ENCODE peak calls at places on chromosomes 12 and 14, in four cellular contexts. L is K562, F is H1, W is GM12878. Z is an unnamed sample.

GRCh38 chr12:115963030-115963480 is 314.4 kb downstream of the MED13L start:
- DNase-seq in L (no peak), F (no peak), W (no peak), Z (no peak)

GRCh38 chr12:28569698-28570411 is 379.6 kb downstream of the CCDC91 start:
- DNase-seq in L (peak), F (no peak), W (no peak), Z (no peak)

GRCh38 chr12:28191690-28192089 is 1.4 kb downstream of the CCDC91 start:
- DNase-seq in L (peak), F (no peak), W (no peak), Z (no peak)

GRCh38 chr12:128267651-128268347 is 829 bp downstream of the TMEM132C start:
- DNase-seq in L (no peak), F (no peak), W (no peak), Z (no peak)

GRCh38 chr14:40340708-40341107 is 908.5 kb upstream of the FBXO33 start:
- DNase-seq in L (no peak), F (no peak), W (no peak), Z (no peak)

GRCh38 chr14:32594766-32595165 is 265.7 kb downstream of the AKAP6 start:
- DNase-seq in L (no peak), F (no peak), W (no peak), Z (no peak)

GRCh38 chr12:122908915-122909314 is 13.0 kb upstream of the VPS37B start:
- DNase-seq in L (no peak), F (no peak), W (no peak), Z (no peak)

GRCh38 chr12:79935624-79936040 is 735 bp upstream of the PPP1R12A start:
- DNase-seq in L (peak), F (no peak), W (peak), Z (peak)

GRCh38 chr12:17992002-17992656 is 97.9 kb downstream of the RERGL start:
- DNase-seq in L (peak), F (no peak), W (peak), Z (peak)

GRCh38 chr14:49497725-49498348 is 88.3 kb downstream of the RPS29 start:
- DNase-seq in L (peak), F (no peak), W (peak), Z (peak)

GRCh38 chr12:9843416-9843815 is 16.1 kb downstream of the KLRF1 start:
- DNase-seq in L (no peak), F (no peak), W (no peak), Z (no peak)

GRCh38 chr14:55160989-55161388 is 30.4 kb downstream of the DLGAP5 start:
- DNase-seq in L (peak), F (no peak), W (no peak), Z (peak)

GRCh38 chr12:131832393-131833231 is 4.4 kb downstream of the MMP17 start:
- DNase-seq in L (no peak), F (no peak), W (no peak), Z (no peak)

GRCh38 chr14:63404906-63405305 is 86.2 kb upstream of the GPHB5 start:
- DNase-seq in L (no peak), F (no peak), W (no peak), Z (no peak)

GRCh38 chr12:58728397-58728796 is 191.9 kb downstream of the LRIG3 start:
- DNase-seq in L (no peak), F (no peak), W (no peak), Z (no peak)

GRCh38 chr14:103943673-103944072 is 1.3 kb upstream of the RD3L start:
- DNase-seq in L (peak), F (no peak), W (no peak), Z (no peak)

GRCh38 chr14:67514203-67514607 is 18.9 kb upstream of the PLEKHH1 start:
- DNase-seq in L (no peak), F (no peak), W (no peak), Z (no peak)

GRCh38 chr14:92185559-92185958 is 63.8 kb downstream of the CPSF2 start:
- DNase-seq in L (no peak), F (no peak), W (no peak), Z (no peak)

GRCh38 chr12:101935769-101936741 is 58.7 kb downstream of the DRAM1 start:
- DNase-seq in L (peak), F (no peak), W (peak), Z (no peak)

GRCh38 chr14:65042731-65043372 is 56.2 kb downstream of the FNTB start:
- DNase-seq in L (peak), F (no peak), W (peak), Z (no peak)

GRCh38 chr12:24853588-24853987 is 95.3 kb downstream of the BCAT1 start:
- DNase-seq in L (no peak), F (no peak), W (no peak), Z (no peak)

GRCh38 chr12:53596920-53597363 is 29.2 kb downstream of the ATF7 start:
- DNase-seq in L (no peak), F (no peak), W (no peak), Z (no peak)

GRCh38 chr14:68564826-68565760 is 227.8 kb downstream of the ZFP36L1 start:
- DNase-seq in L (peak), F (no peak), W (no peak), Z (peak)

GRCh38 chr12:28378749-28379148 is 188.5 kb downstream of the CCDC91 start:
- DNase-seq in L (no peak), F (no peak), W (no peak), Z (no peak)

GRCh38 chr12:20030847-20031246 is 337.5 kb upstream of the PDE3A start:
- DNase-seq in L (no peak), F (no peak), W (no peak), Z (no peak)

GRCh38 chr14:101954501-101954900 is 9.9 kb upstream of the DYNC1H1 start:
- DNase-seq in L (no peak), F (no peak), W (no peak), Z (no peak)
- TF ChIP-seq BRCA1 in L (no peak), F (no peak), W (no peak), Z (no peak)

DNA sequence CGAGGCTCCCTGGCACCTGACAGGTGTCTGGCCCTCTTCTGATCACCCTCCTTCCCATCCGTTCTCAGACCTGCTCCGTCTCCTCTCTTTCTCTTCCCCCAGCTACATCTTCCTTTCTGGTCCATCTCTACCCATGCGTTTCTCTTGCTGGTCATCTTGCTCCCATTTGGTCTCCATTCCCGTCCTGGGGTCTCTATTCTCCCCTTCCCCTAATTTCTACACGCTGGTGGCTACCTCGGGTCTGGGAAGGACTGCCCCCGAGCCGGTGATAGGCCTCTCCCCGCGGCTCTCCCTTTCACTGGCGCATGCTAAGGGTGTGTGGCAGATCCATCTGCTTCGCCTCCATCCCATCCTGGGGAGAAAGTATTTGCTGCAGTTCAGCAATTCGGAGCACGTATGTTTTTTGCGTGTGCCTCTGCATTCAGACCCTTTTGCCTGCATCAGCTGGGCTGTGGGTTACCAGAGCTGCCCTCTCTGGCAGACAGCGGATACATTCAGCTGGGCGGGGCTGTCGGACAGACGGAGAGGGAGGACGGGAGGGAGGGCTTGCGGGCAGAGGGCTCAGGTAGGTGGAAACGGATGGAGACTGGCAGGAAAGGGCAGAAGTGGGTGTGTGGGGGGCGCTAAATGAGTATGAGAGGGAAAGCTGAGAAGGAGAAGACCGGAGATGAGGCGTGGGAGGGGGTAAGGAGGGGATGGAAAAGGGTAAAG is 775 bp downstream of the CLSTN3 start:
- DNase-seq in L (peak), F (no peak), W (no peak), Z (no peak)
- TF ChIP-seq BRCA1 in L (no peak), F (no peak), W (no peak), Z (no peak)

DNA sequence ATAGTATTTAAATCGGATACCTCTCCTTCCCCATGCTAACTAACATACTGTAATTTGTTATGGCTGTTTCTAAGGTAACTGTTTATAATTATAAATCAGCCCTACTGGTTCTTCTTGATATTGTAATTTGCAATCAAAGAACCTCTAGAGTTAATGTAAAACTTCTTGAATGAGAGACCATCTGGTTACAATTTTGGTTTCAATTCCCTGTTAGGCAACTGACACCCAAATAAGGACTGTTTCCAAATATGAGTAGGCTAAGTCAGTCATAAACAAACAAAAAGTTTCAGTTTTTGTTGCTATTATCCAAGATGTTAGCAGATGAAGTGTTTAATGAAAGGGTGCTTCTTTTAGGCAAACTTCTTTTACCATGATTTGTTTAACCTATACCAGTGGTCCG is 120.2 kb upstream of the DNM1L start:
- DNase-seq in L (no peak), F (no peak), W (peak), Z (no peak)
- TF ChIP-seq BRCA1 in L (no peak), F (no peak), W (no peak), Z (no peak)

GRCh38 chr12:66045506-66045905 is 85.0 kb downstream of the LLPH start:
- DNase-seq in L (no peak), F (no peak), W (no peak), Z (no peak)

GRCh38 chr12:66043035-66043434 is 87.5 kb downstream of the LLPH start:
- DNase-seq in L (no peak), F (no peak), W (no peak), Z (no peak)

GRCh38 chr12:66044731-66045130 is 85.8 kb downstream of the LLPH start:
- DNase-seq in L (no peak), F (no peak), W (no peak), Z (peak)

GRCh38 chr12:66036317-66036716 is 94.2 kb downstream of the LLPH start:
- DNase-seq in L (no peak), F (no peak), W (no peak), Z (peak)

DNA sequence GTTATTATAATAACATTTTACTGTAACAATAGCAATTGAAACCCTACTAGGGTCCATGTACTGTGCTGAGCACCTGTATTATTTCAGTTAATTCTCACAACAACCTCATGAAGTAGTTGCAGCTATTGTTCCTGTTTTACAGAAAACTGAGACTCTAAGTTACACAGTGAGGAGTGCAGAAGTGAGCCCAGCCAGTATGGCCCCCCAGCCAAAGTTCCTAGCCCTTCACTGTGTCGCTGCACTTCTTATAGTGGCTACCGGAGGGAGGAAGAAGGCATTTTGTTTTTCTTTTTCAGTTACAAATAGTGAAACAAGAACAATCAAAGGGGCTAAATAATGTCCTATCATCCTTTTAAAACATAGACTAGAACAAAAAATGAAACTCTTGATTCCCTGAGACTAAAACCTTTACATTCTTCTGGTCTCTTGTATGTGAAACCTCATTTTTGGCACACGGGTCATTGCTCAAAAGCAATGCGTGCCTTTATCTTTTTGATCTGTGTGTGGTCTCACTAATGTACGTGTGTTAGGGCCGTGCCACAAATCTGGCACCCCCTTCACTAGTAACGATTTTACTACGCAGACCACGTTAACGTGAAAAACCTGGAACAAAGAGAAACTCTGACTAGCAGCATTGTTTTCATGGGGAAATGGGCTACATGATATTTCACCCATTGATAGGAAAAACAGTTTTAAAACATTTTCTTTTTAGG is 88.7 kb downstream of the LLPH start:
- DNase-seq in L (no peak), F (no peak), W (no peak), Z (no peak)
- TF ChIP-seq BRCA1 in L (no peak), F (no peak), W (no peak), Z (no peak)

GRCh38 chr12:120470150-120470817 is 736 bp upstream of the SRSF9 start:
- DNase-seq in L (no peak), F (no peak), W (no peak), Z (peak)

GRCh38 chr12:120468271-120468845 is 1.2 kb downstream of the SRSF9 start:
- DNase-seq in L (peak), F (no peak), W (no peak), Z (peak)

GRCh38 chr12:120469450-120470149 is at the start of gene SRSF9:
- DNase-seq in L (peak), F (peak), W (peak), Z (peak)

GRCh38 chr12:120467439-120467838 is 2.1 kb downstream of the SRSF9 start:
- DNase-seq in L (no peak), F (no peak), W (no peak), Z (no peak)

GRCh38 chr12:120468846-120469449 is 600 bp downstream of the SRSF9 start:
- DNase-seq in L (peak), F (no peak), W (no peak), Z (no peak)
- TF ChIP-seq BRCA1 in L (no peak), F (no peak), W (no peak), Z (no peak)

GRCh38 chr12:96514328-96514727 is 25.0 kb downstream of the CFAP54 start:
- DNase-seq in L (no peak), F (no peak), W (peak), Z (no peak)

GRCh38 chr12:96513681-96514080 is 24.3 kb downstream of the CFAP54 start:
- DNase-seq in L (no peak), F (no peak), W (no peak), Z (no peak)

GRCh38 chr12:96516472-96517417 is 27.4 kb downstream of the CFAP54 start:
- DNase-seq in L (peak), F (peak), W (peak), Z (peak)

GRCh38 chr12:96510306-96510764 is 21.0 kb downstream of the CFAP54 start:
- DNase-seq in L (no peak), F (no peak), W (no peak), Z (no peak)

DNA sequence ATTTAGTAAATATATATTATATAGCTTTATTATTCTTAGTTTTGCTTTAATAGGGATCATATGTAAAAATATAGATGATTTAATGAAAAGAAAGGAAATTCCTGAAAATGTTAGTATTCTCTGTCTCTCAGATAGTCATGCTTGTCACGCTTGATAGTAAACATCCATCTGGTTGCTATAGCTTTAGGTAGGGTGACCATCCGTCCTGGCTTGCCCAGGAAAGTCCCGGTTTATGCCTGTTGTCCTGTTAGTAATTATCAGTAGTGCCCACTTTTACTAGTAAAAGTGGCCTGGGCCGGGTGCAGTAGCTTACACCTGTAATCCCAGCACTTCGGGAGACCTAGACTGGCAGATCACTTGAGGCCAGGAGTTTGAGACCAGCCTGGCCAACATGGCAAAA is 23.8 kb downstream of the CFAP54 start:
- DNase-seq in L (no peak), F (no peak), W (no peak), Z (no peak)
- TF ChIP-seq BRCA1 in L (no peak), F (no peak), W (no peak), Z (no peak)

GRCh38 chr12:92899388-92900001 is 29.6 kb downstream of the EEA1 start:
- DNase-seq in L (no peak), F (peak), W (no peak), Z (peak)

GRCh38 chr12:92897844-92898243 is 31.3 kb downstream of the EEA1 start:
- DNase-seq in L (no peak), F (no peak), W (no peak), Z (no peak)

GRCh38 chr12:92898755-92899154 is 30.3 kb downstream of the EEA1 start:
- DNase-seq in L (no peak), F (no peak), W (no peak), Z (no peak)
- TF ChIP-seq BRCA1 in L (no peak), F (no peak), W (no peak), Z (no peak)

GRCh38 chr14:24417832-24418491 is 11.5 kb downstream of the CBLN3 start:
- DNase-seq in L (no peak), F (no peak), W (no peak), Z (no peak)
- TF ChIP-seq BRCA1 in L (no peak), F (no peak), W (no peak), Z (no peak)

DNA sequence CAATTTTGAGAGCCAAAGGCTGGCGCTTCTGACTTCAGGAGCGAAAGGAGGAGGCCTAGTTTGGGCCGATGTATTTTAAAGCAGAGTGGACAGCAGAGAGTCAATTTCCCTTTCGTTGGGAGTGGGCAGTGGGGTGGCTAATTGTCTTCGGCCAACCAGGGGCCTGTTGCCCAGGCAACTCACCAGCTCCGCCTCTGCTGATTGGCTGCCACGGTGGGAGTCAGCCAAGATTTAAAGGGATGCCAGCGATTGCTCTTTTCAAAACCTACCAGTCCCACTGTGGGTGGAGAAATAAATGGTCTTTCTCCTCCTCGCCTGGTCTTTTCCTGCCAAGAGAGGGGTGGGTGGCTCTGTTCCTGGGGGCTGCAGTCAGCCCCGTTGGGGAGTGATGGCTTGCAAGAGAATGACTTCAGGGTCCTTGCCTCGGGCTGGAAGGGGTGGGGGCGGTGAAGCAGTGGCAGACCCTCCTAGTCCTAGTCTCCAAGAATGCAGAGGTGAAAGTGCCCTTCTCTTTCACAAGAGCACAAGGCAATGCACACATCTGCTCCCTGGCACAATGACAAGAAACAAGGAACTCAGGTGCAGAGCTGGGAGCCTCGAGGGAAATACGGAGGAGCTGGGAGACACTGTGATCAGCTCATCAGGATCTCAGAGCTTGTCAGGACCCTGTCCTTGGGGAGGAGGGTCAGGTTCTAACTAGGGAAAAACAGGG is 37.7 kb downstream of the RASAL1 start:
- DNase-seq in L (no peak), F (no peak), W (no peak), Z (no peak)
- TF ChIP-seq BRCA1 in L (no peak), F (no peak), W (no peak), Z (no peak)

GRCh38 chr14:23101986-23102625 is 2.7 kb downstream of the CIROP start:
- DNase-seq in L (no peak), F (no peak), W (no peak), Z (no peak)

GRCh38 chr14:23097786-23098185 is 2.5 kb downstream of the C14orf119 start:
- DNase-seq in L (peak), F (no peak), W (no peak), Z (no peak)

GRCh38 chr14:23101213-23101970 is 3.4 kb downstream of the CIROP start:
- DNase-seq in L (no peak), F (no peak), W (no peak), Z (no peak)

GRCh38 chr14:23102801-23103200 is 2.0 kb downstream of the CIROP start:
- DNase-seq in L (no peak), F (no peak), W (no peak), Z (no peak)

DNA sequence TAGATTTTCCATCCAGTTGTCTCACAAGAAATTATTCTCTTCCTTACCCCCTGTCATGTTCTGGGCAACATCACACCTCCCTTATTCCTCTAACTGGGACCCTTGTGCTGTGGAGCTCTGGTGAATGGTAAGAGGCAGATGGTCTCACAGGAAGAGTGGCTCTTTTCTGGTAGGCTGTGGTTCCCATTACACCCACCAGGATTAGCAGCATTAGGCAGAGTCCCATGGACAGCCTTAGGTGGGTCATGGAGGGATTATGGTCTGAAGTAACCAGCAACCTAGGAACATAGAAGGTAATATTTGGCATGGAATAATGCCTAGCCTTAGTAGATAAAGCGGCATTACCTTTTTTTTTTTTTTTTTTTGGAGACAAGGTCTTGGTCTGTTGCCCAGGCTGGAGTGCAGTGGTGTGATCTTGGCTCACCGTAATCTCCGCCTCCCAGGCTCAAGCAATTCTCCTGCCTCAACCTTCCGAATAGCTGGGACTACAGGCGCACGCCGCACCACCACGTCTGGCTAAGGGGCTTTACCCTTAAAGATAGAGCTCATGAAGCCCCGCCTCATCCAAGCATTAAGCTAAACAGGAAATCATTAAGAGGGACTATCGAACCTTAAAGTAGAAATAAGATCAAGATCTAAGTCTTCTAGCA is 4.0 kb downstream of the C14orf119 start:
- DNase-seq in L (no peak), F (no peak), W (no peak), Z (no peak)
- TF ChIP-seq BRCA1 in L (no peak), F (no peak), W (no peak), Z (no peak)